ENCODE peak calls at places on chromosomes 11 and 22, in five cellular contexts. A is HFFc6; M is activated naive CD4-positive, alpha-beta T cell; T is Daoy; F is RKO. H is an unnamed sample.

GRCh38 chr11:83613767-83614121 is 327.6 kb upstream of the CCDC90B start:
- DNase-seq in A (no peak), T (no peak), M (no peak), F (no peak), H (no peak)

GRCh38 chr11:120908521-120909181 is 115.3 kb upstream of the TBCEL start:
- DNase-seq in A (no peak), T (no peak), M (no peak), F (no peak), H (no peak)

GRCh38 chr11:76628408-76628947 is 42.1 kb downstream of the LRRC32 start:
- DNase-seq in A (no peak), F (no peak), T (no peak), M (no peak), H (no peak)

GRCh38 chr11:3674189-3674588 is 3.0 kb upstream of the CHRNA10 start:
- DNase-seq in T (peak; percentile 67), A (peak; percentile 55), M (no peak), F (peak; percentile 67), H (peak; percentile 30)

GRCh38 chr11:28777126-28777525 is 668.9 kb downstream of the METTL15 start:
- DNase-seq in M (no peak), T (no peak), F (no peak), A (no peak), H (no peak)

GRCh38 chr22:29002603-29003002 is 59.0 kb downstream of the C22orf31 start:
- DNase-seq in M (no peak), F (no peak), A (no peak), T (no peak), H (no peak)

GRCh38 chr11:64305691-64306562 is 603 bp downstream of the ESRRA start:
- DNase-seq in T (peak; percentile 73), F (peak; percentile 63), A (no peak), M (peak; percentile 37), H (peak; percentile 63)

GRCh38 chr22:49996192-49996531 is 16.4 kb downstream of the IL17REL start:
- DNase-seq in M (no peak), F (no peak), T (peak; percentile 1), A (no peak), H (no peak)

GRCh38 chr11:125946712-125947418 is 1.0 kb downstream of the VSIG10L2 start:
- DNase-seq in A (no peak), F (no peak), M (no peak), T (no peak), H (no peak)

GRCh38 chr22:39893526-39893925 is at the start of gene ENTHD1:
- DNase-seq in T (no peak), M (no peak), F (no peak), A (no peak), H (no peak)

GRCh38 chr11:61129608-61130523 is 27.6 kb downstream of the CD5 start:
- DNase-seq in A (peak; percentile 91), F (peak; percentile 88), T (peak; percentile 92), M (no peak), H (peak; percentile 76)

GRCh38 chr11:76577921-76578654 is 92.5 kb downstream of the LRRC32 start:
- DNase-seq in M (no peak), T (no peak), A (no peak), F (no peak), H (no peak)

GRCh38 chr22:25966448-25966913 is 202.8 kb upstream of the SEZ6L start:
- DNase-seq in F (no peak), A (no peak), T (no peak), M (no peak), H (no peak)